ENCODE peak calls at places on chromosomes 7 and 10, in five cellular contexts. H, G, F, B and O are unnamed samples.

GRCh38 chr7:154744226-154744860 is 258.6 kb downstream of the PAXIP1 start:
- DNase-seq in G (peak; percentile 59), B (no peak), F (no peak), H (peak; percentile 62), O (peak; percentile 73)

GRCh38 chr7:7002416-7003062 is 176.5 kb upstream of the CCZ1B start:
- DNase-seq in H (no peak), G (no peak), B (no peak), F (no peak), O (no peak)

GRCh38 chr7:25615603-25616002 is 387.3 kb upstream of the NPVF start:
- DNase-seq in G (no peak), F (no peak), H (no peak), B (no peak), O (no peak)

GRCh38 chr7:16170671-16171070 is 250.7 kb downstream of the CRPPA start:
- DNase-seq in G (no peak), B (peak; percentile 67), F (no peak), H (no peak), O (no peak)

GRCh38 chr7:117715784-117716445 is 157.3 kb downstream of the CTTNBP2 start:
- DNase-seq in F (no peak), G (peak; percentile 27), H (no peak), B (no peak), O (peak; percentile 38)

GRCh38 chr7:4734587-4735365 is 40.6 kb upstream of the AP5Z1 start:
- DNase-seq in H (peak; percentile 27), G (no peak), B (no peak), F (no peak), O (no peak)

GRCh38 chr7:29871787-29872398 is 65.6 kb downstream of the WIPF3 start:
- DNase-seq in B (no peak), G (peak; percentile 16), F (no peak), H (no peak), O (no peak)

GRCh38 chr10:4981722-4982471 is 18.7 kb downstream of the AKR1C1 start:
- DNase-seq in G (peak; percentile 35), F (no peak), H (no peak), B (no peak), O (peak; percentile 11)

GRCh38 chr10:110617455-110618162 is 26.5 kb upstream of the RBM20 start:
- DNase-seq in H (no peak), G (no peak), B (no peak), F (no peak), O (no peak)

GRCh38 chr10:111511751-111512150 is 434.9 kb downstream of the ADRA2A start:
- DNase-seq in H (no peak), B (no peak), F (no peak), G (no peak), O (no peak)